ENCODE peak calls at places on chromosomes 16 and 17, in six cellular contexts. One of them, this sample, is unnamed. For H3K36me3, the result is how much of the 10 kb centered on the place peaks cover.

GRCh38 chr16:10990378-10990777 is 46.0 kb downstream of the CLEC16A start:
- DNase-seq in heart left ventricle: no peak
- DNase-seq in IMR-90: no peak
- DNase-seq in neural progenitor cell: no peak
- DNase-seq in pancreas: no peak
- DNase-seq in CD8-positive, alpha-beta T cell: no peak
- DNase-seq in this sample: no peak

GRCh38 chr16:67885976-67886375 is 1.3 kb downstream of the NRN1L start:
- DNase-seq in pancreas: no peak
- DNase-seq in neural progenitor cell: no peak
- DNase-seq in CD8-positive, alpha-beta T cell: no peak
- DNase-seq in IMR-90: no peak
- DNase-seq in heart left ventricle: no peak
- DNase-seq in this sample: no peak

GRCh38 chr16:47888142-47888541 is 267.7 kb downstream of the ABCC12 start:
- DNase-seq in pancreas: no peak
- DNase-seq in neural progenitor cell: peak
- DNase-seq in heart left ventricle: no peak
- DNase-seq in CD8-positive, alpha-beta T cell: no peak
- DNase-seq in IMR-90: peak
- DNase-seq in this sample: peak

GRCh38 chr17:41480136-41480535 is 815 bp downstream of the KRT35 start:
- DNase-seq in pancreas: no peak
- DNase-seq in neural progenitor cell: no peak
- DNase-seq in heart left ventricle: no peak
- DNase-seq in IMR-90: no peak
- DNase-seq in CD8-positive, alpha-beta T cell: no peak
- DNase-seq in this sample: no peak

GRCh38 chr16:30185683-30186421 is 2.5 kb downstream of the CORO1A start:
- DNase-seq in neural progenitor cell: no peak
- DNase-seq in IMR-90: no peak
- DNase-seq in pancreas: peak
- DNase-seq in CD8-positive, alpha-beta T cell: peak
- DNase-seq in heart left ventricle: peak
- DNase-seq in this sample: no peak

GRCh38 chr16:88331989-88332920 is 50.5 kb upstream of the ZNF469 start:
- DNase-seq in pancreas: no peak
- DNase-seq in neural progenitor cell: no peak
- DNase-seq in heart left ventricle: no peak
- DNase-seq in CD8-positive, alpha-beta T cell: no peak
- DNase-seq in IMR-90: peak
- DNase-seq in this sample: peak

GRCh38 chr17:45782889-45783592 is 1.1 kb upstream of the CRHR1 start:
- DNase-seq in CD8-positive, alpha-beta T cell: no peak
- DNase-seq in IMR-90: no peak
- DNase-seq in neural progenitor cell: peak
- DNase-seq in heart left ventricle: no peak
- DNase-seq in pancreas: peak
- DNase-seq in this sample: no peak

GRCh38 chr16:75175074-75175473 is 26.8 kb downstream of the ZFP1 start:
- DNase-seq in IMR-90: no peak
- DNase-seq in pancreas: no peak
- DNase-seq in neural progenitor cell: no peak
- DNase-seq in CD8-positive, alpha-beta T cell: no peak
- DNase-seq in heart left ventricle: no peak
- DNase-seq in this sample: no peak

GRCh38 chr17:12691173-12691572 is 25.5 kb downstream of the MYOCD start:
- DNase-seq in IMR-90: peak
- DNase-seq in neural progenitor cell: no peak
- DNase-seq in CD8-positive, alpha-beta T cell: no peak
- DNase-seq in pancreas: no peak
- DNase-seq in heart left ventricle: no peak
- DNase-seq in this sample: peak

GRCh38 chr16:68360971-68361370 is 50.2 kb downstream of the PRMT7 start:
- DNase-seq in pancreas: no peak
- DNase-seq in IMR-90: no peak
- DNase-seq in CD8-positive, alpha-beta T cell: no peak
- DNase-seq in heart left ventricle: no peak
- DNase-seq in neural progenitor cell: no peak
- DNase-seq in this sample: no peak

GRCh38 chr17:35167666-35168065 is 20.0 kb downstream of the UNC45B start:
- DNase-seq in CD8-positive, alpha-beta T cell: no peak
- DNase-seq in pancreas: no peak
- DNase-seq in IMR-90: peak
- DNase-seq in heart left ventricle: no peak
- DNase-seq in neural progenitor cell: no peak
- DNase-seq in this sample: peak

GRCh38 chr16:88769617-88770458 is 15.2 kb downstream of the PIEZO1 start:
- DNase-seq in neural progenitor cell: peak
- DNase-seq in CD8-positive, alpha-beta T cell: no peak
- DNase-seq in pancreas: no peak
- DNase-seq in heart left ventricle: no peak
- DNase-seq in IMR-90: no peak
- DNase-seq in this sample: no peak

GRCh38 chr17:83046759-83047478 is 32.5 kb upstream of the METRNL start:
- DNase-seq in pancreas: no peak
- DNase-seq in heart left ventricle: no peak
- DNase-seq in CD8-positive, alpha-beta T cell: no peak
- DNase-seq in neural progenitor cell: no peak
- DNase-seq in IMR-90: no peak
- DNase-seq in this sample: no peak

GRCh38 chr17:58352843-58353719 is 1.1 kb upstream of the SUPT4H1 start:
- DNase-seq in neural progenitor cell: peak
- DNase-seq in CD8-positive, alpha-beta T cell: no peak
- DNase-seq in pancreas: no peak
- DNase-seq in IMR-90: peak
- DNase-seq in heart left ventricle: peak
- DNase-seq in this sample: peak

GRCh38 chr17:15893333-15894024 is 51.5 kb upstream of the ADORA2B start:
- DNase-seq in heart left ventricle: no peak
- DNase-seq in IMR-90: peak
- DNase-seq in pancreas: no peak
- DNase-seq in CD8-positive, alpha-beta T cell: no peak
- DNase-seq in neural progenitor cell: no peak
- DNase-seq in this sample: no peak

GRCh38 chr16:77414752-77415231 is 20.0 kb downstream of the ADAMTS18 start:
- DNase-seq in heart left ventricle: no peak
- DNase-seq in CD8-positive, alpha-beta T cell: no peak
- DNase-seq in neural progenitor cell: no peak
- DNase-seq in IMR-90: no peak
- DNase-seq in pancreas: no peak
- DNase-seq in this sample: peak

GRCh38 chr17:73292031-73292531 is 19.7 kb downstream of the CDC42EP4 start:
- DNase-seq in heart left ventricle: peak
- DNase-seq in CD8-positive, alpha-beta T cell: no peak
- DNase-seq in pancreas: peak
- DNase-seq in neural progenitor cell: no peak
- DNase-seq in IMR-90: peak
- DNase-seq in this sample: peak

GRCh38 chr17:48819466-48819865 is 2.4 kb upstream of the TTLL6 start:
- DNase-seq in heart left ventricle: no peak
- DNase-seq in pancreas: no peak
- DNase-seq in neural progenitor cell: no peak
- DNase-seq in IMR-90: no peak
- DNase-seq in CD8-positive, alpha-beta T cell: no peak
- DNase-seq in this sample: peak

GRCh38 chr16:22198547-22199293 is 7.4 kb upstream of the EEF2K start:
- DNase-seq in CD8-positive, alpha-beta T cell: no peak
- DNase-seq in heart left ventricle: no peak
- DNase-seq in neural progenitor cell: no peak
- DNase-seq in IMR-90: peak
- DNase-seq in pancreas: no peak
- DNase-seq in this sample: no peak
- H3K4me3 ChIP-seq in CD8-positive, alpha-beta T cell: no peak
- H3K4me3 ChIP-seq in heart left ventricle: no peak
- H3K4me3 ChIP-seq in neural progenitor cell: no peak
- H3K4me3 ChIP-seq in IMR-90: no peak
- H3K4me3 ChIP-seq in pancreas: no peak
- H3K4me3 ChIP-seq in this sample: no peak

GRCh38 chr16:80966617-80967016 is 40.1 kb downstream of the CMC2 start:
- DNase-seq in heart left ventricle: no peak
- DNase-seq in IMR-90: no peak
- DNase-seq in pancreas: no peak
- DNase-seq in neural progenitor cell: no peak
- DNase-seq in CD8-positive, alpha-beta T cell: no peak
- DNase-seq in this sample: no peak

GRCh38 chr16:80969114-80969484 is 37.6 kb downstream of the CMC2 start:
- DNase-seq in neural progenitor cell: no peak
- DNase-seq in pancreas: no peak
- DNase-seq in IMR-90: no peak
- DNase-seq in CD8-positive, alpha-beta T cell: no peak
- DNase-seq in heart left ventricle: no peak
- DNase-seq in this sample: no peak

GRCh38 chr16:80971814-80972213 is 34.9 kb downstream of the CMC2 start:
- DNase-seq in CD8-positive, alpha-beta T cell: no peak
- DNase-seq in IMR-90: no peak
- DNase-seq in pancreas: no peak
- DNase-seq in heart left ventricle: no peak
- DNase-seq in neural progenitor cell: peak
- DNase-seq in this sample: no peak

GRCh38 chr16:80972611-80973010 is 34.1 kb downstream of the CMC2 start:
- DNase-seq in heart left ventricle: no peak
- DNase-seq in pancreas: no peak
- DNase-seq in IMR-90: no peak
- DNase-seq in neural progenitor cell: no peak
- DNase-seq in CD8-positive, alpha-beta T cell: no peak
- DNase-seq in this sample: no peak

DNA sequence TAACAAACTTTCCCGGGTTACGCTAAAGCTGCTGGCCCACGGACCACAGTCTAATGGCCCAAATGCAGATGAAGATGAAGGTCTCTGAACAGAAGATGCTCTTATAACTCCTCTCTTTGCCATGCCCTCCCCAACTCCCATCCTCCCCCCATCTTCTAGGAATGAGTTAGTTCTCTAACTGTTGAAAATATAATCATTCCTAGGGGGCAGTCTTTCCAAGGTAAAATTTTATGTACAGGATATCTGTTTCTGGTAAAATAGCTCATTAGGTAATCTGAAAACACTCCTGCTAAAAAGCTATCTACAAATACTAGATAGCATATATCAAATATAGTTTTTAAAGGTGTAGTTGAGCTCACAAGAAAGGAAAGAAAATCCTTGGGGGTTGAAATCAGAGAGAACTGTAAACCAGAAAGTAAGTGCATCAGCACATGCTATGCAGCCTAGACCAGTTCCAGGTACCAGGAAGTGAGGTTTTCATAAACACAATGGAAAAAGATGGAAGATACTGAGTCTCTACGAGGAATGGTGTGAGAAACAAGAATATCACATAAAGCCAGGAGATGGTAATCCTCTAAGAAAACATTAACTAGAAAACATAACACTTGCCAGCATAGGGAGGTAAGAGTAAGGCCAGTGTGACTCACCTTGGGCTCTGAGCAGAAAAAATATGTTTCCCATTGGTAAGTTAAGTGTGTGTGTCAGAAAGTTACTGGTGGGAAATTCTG is 38.1 kb downstream of the CMC2 start:
- DNase-seq in heart left ventricle: no peak
- DNase-seq in pancreas: no peak
- DNase-seq in neural progenitor cell: no peak
- DNase-seq in IMR-90: peak
- DNase-seq in CD8-positive, alpha-beta T cell: no peak
- DNase-seq in this sample: peak
- TF ChIP-seq CTCF in heart left ventricle: no peak
- TF ChIP-seq CTCF in pancreas: no peak
- TF ChIP-seq CTCF in neural progenitor cell: no peak
- TF ChIP-seq CTCF in IMR-90: no peak
- TF ChIP-seq CTCF in CD8-positive, alpha-beta T cell: no peak
- TF ChIP-seq CTCF in this sample: no peak

DNA sequence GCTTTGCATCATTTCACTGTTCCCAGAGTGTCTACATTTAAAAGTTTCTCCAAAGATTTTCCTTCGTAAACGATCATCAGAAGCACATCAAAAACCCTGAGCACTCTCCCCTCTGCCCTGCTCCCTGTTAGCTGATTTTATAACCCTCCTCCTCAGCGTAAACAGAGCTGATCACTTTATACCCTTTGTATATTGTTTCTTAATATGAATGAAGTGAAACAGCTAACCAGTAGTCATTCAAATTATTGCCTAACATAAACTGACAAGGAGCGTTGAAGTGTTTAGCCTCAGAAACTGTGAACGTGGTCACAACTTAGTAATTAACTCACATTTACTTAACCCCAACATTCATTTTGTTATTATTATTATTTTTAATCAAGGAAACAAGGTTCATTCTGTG is 160.0 kb upstream of the FOXF1 start:
- DNase-seq in pancreas: no peak
- DNase-seq in heart left ventricle: no peak
- DNase-seq in IMR-90: no peak
- DNase-seq in neural progenitor cell: no peak
- DNase-seq in CD8-positive, alpha-beta T cell: no peak
- DNase-seq in this sample: no peak
- H3K36me3 ChIP-seq in pancreas: under half
- H3K36me3 ChIP-seq in heart left ventricle: under half
- H3K36me3 ChIP-seq in IMR-90: under half
- H3K36me3 ChIP-seq in neural progenitor cell: under half
- H3K36me3 ChIP-seq in CD8-positive, alpha-beta T cell: under half
- H3K36me3 ChIP-seq in this sample: under half

GRCh38 chr17:11384131-11384530 is 143.1 kb downstream of the SHISA6 start:
- DNase-seq in IMR-90: no peak
- DNase-seq in heart left ventricle: no peak
- DNase-seq in pancreas: no peak
- DNase-seq in neural progenitor cell: no peak
- DNase-seq in CD8-positive, alpha-beta T cell: no peak
- DNase-seq in this sample: no peak
- H3K4me3 ChIP-seq in IMR-90: no peak
- H3K4me3 ChIP-seq in heart left ventricle: no peak
- H3K4me3 ChIP-seq in pancreas: no peak
- H3K4me3 ChIP-seq in neural progenitor cell: no peak
- H3K4me3 ChIP-seq in CD8-positive, alpha-beta T cell: no peak
- H3K4me3 ChIP-seq in this sample: no peak

GRCh38 chr17:81576621-81577277 is 24.6 kb upstream of the FAAP100 start:
- DNase-seq in neural progenitor cell: no peak
- DNase-seq in IMR-90: peak
- DNase-seq in heart left ventricle: no peak
- DNase-seq in CD8-positive, alpha-beta T cell: no peak
- DNase-seq in pancreas: no peak
- DNase-seq in this sample: peak
- TF ChIP-seq CTCF in neural progenitor cell: no peak
- TF ChIP-seq CTCF in IMR-90: peak
- TF ChIP-seq CTCF in heart left ventricle: no peak
- TF ChIP-seq CTCF in CD8-positive, alpha-beta T cell: no peak
- TF ChIP-seq CTCF in pancreas: no peak
- TF ChIP-seq CTCF in this sample: peak

DNA sequence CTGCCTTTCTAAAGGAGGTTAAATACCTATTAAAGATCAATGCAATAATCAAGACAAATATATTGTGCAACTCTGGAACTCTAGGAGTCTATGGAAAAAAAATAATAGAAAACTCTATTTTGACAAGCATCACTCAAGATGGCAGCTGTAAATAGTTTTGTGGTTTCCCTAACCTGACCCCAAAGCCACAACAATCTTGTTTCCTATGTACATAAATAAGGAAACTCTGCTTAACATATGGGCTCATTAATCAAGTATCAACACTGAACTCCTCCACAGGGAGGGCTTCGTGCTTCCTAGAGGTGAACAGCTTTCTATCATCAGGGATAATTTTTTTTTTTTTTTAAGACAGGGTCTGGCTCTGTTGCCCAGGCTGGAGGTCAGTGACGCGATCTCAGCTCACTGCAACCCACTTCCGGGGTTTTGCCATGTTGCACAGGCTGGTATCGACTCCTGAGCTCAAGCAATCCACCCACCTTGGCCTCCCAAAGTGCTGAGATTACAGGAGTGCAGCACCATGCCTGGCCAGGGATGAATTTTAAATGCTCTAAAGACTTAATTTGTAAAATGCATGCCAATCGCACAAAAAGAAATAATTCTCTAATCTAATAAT is 42.5 kb downstream of the ARHGAP17 start:
- DNase-seq in pancreas: no peak
- DNase-seq in CD8-positive, alpha-beta T cell: no peak
- DNase-seq in heart left ventricle: no peak
- DNase-seq in IMR-90: no peak
- DNase-seq in neural progenitor cell: no peak
- DNase-seq in this sample: no peak
- H3K36me3 ChIP-seq in pancreas: under half
- H3K36me3 ChIP-seq in CD8-positive, alpha-beta T cell: under half
- H3K36me3 ChIP-seq in heart left ventricle: half or more
- H3K36me3 ChIP-seq in IMR-90: half or more
- H3K36me3 ChIP-seq in neural progenitor cell: under half
- H3K36me3 ChIP-seq in this sample: half or more